ENCODE peak calls at places on chromosomes 13 and 19, in seven cellular contexts. U is DND-41, Z is cardiac fibroblast, Y is fibroblast of lung, T is HL-60, J is left ventricle myocardium inferior, D is GM13977. I is an unnamed sample.

GRCh38 chr19:38266981-38267597 is 2.7 kb downstream of the SPINT2 start:
- DNase-seq in U (no peak), Z (peak), Y (peak), T (no peak), J (no peak), D (no peak), I (no peak)

GRCh38 chr19:20863176-20863575 is 59.9 kb upstream of the ZNF85 start:
- DNase-seq in U (no peak), Z (no peak), Y (no peak), T (no peak), J (no peak), D (no peak), I (no peak)

GRCh38 chr13:23488442-23488841 is 54.9 kb upstream of the SACS start:
- DNase-seq in U (no peak), Z (peak), Y (peak), T (no peak), J (no peak), D (no peak), I (no peak)

GRCh38 chr13:90020536-90020935 is 1327.0 kb upstream of the MIR17HG start:
- DNase-seq in U (no peak), Z (no peak), Y (no peak), T (no peak), J (no peak), D (no peak), I (no peak)

GRCh38 chr13:32587774-32588165 is 1.5 kb downstream of the PDS5B start:
- DNase-seq in U (no peak), Z (peak), Y (peak), T (peak), J (no peak), D (no peak), I (no peak)

GRCh38 chr19:13839193-13839937 is 37.6 kb upstream of the NANOS3 start:
- DNase-seq in U (no peak), Z (peak), Y (peak), T (peak), J (peak), D (peak), I (peak)

GRCh38 chr13:114077938-114078335 is 54.5 kb downstream of the RASA3 start:
- DNase-seq in U (no peak), Z (peak), Y (peak), T (no peak), J (no peak), D (no peak), I (no peak)

GRCh38 chr13:30752991-30753616 is 17.8 kb downstream of the ALOX5AP start:
- DNase-seq in U (no peak), Z (no peak), Y (no peak), T (no peak), J (no peak), D (no peak), I (no peak)

GRCh38 chr19:39937094-39937493 is 2.7 kb upstream of the FCGBP start:
- DNase-seq in U (no peak), Z (no peak), Y (no peak), T (no peak), J (no peak), D (peak), I (peak)

GRCh38 chr19:38391911-38392464 is 3.5 kb downstream of the SPRED3 start:
- DNase-seq in U (no peak), Z (no peak), Y (no peak), T (no peak), J (no peak), D (no peak), I (no peak)

GRCh38 chr13:85582890-85583289 is 216.3 kb downstream of the SLITRK6 start:
- DNase-seq in U (no peak), Z (no peak), Y (peak), T (no peak), J (no peak), D (no peak), I (no peak)

GRCh38 chr13:110062077-110062776 is 244.7 kb downstream of the COL4A1 start:
- DNase-seq in U (no peak), Z (no peak), Y (peak), T (no peak), J (peak), D (no peak), I (no peak)

GRCh38 chr19:48637948-48638830 is 1.0 kb upstream of the DBP start:
- DNase-seq in U (peak), Z (peak), Y (peak), T (peak), J (peak), D (peak), I (peak)

GRCh38 chr19:5967571-5967970 is 10.4 kb downstream of the RANBP3 start:
- DNase-seq in U (no peak), Z (no peak), Y (no peak), T (no peak), J (no peak), D (no peak), I (no peak)

GRCh38 chr13:76331948-76332712 is 554.1 kb downstream of the KCTD12 start:
- DNase-seq in U (no peak), Z (peak), Y (peak), T (no peak), J (no peak), D (no peak), I (no peak)

GRCh38 chr19:1147934-1148549 is 26.0 kb downstream of the SBNO2 start:
- DNase-seq in U (no peak), Z (no peak), Y (no peak), T (no peak), J (no peak), D (no peak), I (no peak)

GRCh38 chr13:97205971-97206370 is 16.2 kb upstream of the MBNL2 start:
- DNase-seq in U (no peak), Z (peak), Y (peak), T (no peak), J (no peak), D (no peak), I (no peak)

GRCh38 chr13:41418027-41418426 is 39.3 kb upstream of the RGCC start:
- DNase-seq in U (no peak), Z (peak), Y (peak), T (no peak), J (no peak), D (no peak), I (no peak)

GRCh38 chr19:38148337-38148736 is 75.7 kb downstream of the DPF1 start:
- DNase-seq in U (no peak), Z (no peak), Y (no peak), T (no peak), J (peak), D (no peak), I (no peak)

GRCh38 chr13:69948016-69948415 is 159.6 kb upstream of the ATXN8OS start:
- DNase-seq in U (no peak), Z (no peak), Y (no peak), T (no peak), J (no peak), D (peak), I (peak)

GRCh38 chr19:38045554-38046253 is 138.7 kb downstream of the SIPA1L3 start:
- DNase-seq in U (no peak), Z (no peak), Y (no peak), T (no peak), J (no peak), D (no peak), I (no peak)

DNA sequence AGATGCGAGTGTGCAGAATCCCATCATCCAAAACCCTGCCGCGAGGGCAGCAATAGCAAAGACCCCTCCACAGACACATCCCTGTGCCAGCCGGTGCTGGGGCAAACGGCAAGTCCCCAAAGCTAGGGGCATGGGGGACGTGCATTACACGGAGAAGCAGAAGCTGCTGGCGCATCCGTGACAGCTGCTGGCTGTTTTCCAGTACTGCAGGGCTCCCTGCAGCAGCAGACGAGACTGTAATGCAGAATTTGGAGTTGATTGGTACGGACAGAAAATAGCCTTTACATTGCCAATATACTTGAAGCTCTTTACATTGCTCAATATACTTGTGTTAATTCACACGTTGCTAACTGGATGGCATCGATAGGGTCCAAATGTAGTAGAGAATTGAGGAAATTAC is 77.2 kb upstream of the TMTC4 start:
- DNase-seq in U (no peak), Z (no peak), Y (no peak), T (no peak), J (no peak), D (no peak), I (no peak)
- TF ChIP-seq CTCF in U (no peak), Z (no peak), Y (no peak), T (no peak), J (no peak), D (no peak), I (no peak)

GRCh38 chr13:27280841-27281240 is 10.2 kb downstream of the RASL11A start:
- DNase-seq in U (no peak), Z (no peak), Y (no peak), T (no peak), J (no peak), D (no peak), I (no peak)

GRCh38 chr13:27283906-27284523 is 13.4 kb downstream of the RASL11A start:
- DNase-seq in U (no peak), Z (peak), Y (no peak), T (peak), J (no peak), D (no peak), I (no peak)

GRCh38 chr13:27279506-27279905 is 8.9 kb downstream of the RASL11A start:
- DNase-seq in U (no peak), Z (no peak), Y (no peak), T (no peak), J (no peak), D (no peak), I (no peak)

GRCh38 chr13:27280009-27280646 is 9.5 kb downstream of the RASL11A start:
- DNase-seq in U (no peak), Z (no peak), Y (no peak), T (no peak), J (no peak), D (no peak), I (no peak)

DNA sequence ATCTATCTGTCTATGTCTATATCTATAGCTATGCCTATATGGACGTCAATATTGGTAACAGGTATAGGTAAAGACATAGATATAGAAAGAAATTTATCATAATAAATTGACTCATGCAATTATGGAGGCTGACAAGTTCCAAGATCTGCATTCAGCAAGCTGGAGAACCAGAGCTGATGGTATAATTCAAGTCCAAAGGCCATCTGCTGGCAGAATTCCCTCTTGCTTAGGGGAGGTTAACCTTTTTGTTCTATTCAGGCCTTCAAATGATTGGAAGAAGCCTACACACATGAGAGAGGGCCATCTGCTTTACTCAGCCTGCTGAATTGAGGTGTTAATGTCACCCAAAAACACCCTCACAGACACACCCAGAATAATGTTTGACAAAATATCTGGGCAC is 10.8 kb downstream of the RASL11A start:
- DNase-seq in U (no peak), Z (no peak), Y (no peak), T (no peak), J (no peak), D (no peak), I (no peak)
- TF ChIP-seq CTCF in U (no peak), Z (no peak), Y (no peak), T (no peak), J (no peak), D (no peak), I (no peak)

DNA sequence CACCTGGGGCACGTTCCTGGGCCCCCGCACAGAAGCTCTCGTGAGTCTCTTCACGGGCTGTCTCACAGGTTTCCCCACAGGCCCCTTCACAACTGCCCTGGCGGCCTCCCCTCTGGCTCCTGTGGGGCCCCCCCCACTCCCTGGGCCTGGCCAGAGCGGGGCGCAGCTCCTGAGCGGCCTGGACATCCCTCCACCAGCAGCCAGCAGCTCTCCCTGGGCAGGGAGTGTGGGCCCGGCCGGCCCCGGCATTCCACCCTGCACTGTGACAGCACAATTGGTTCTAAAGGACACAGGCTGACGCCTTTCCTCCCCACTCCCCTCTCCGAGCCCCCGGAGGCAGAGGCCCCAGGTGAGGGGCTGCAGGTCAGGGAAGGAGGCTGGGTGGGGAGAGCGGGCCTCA is 9.5 kb upstream of the TIMM13 start:
- DNase-seq in U (no peak), Z (no peak), Y (no peak), T (no peak), J (no peak), D (no peak), I (no peak)
- TF ChIP-seq CTCF in U (no peak), Z (no peak), Y (no peak), T (no peak), J (no peak), D (no peak), I (no peak)

GRCh38 chr19:47284324-47284899 is 9.7 kb downstream of the INAFM1 start:
- DNase-seq in U (peak), Z (peak), Y (peak), T (peak), J (no peak), D (peak), I (no peak)

GRCh38 chr19:47274891-47275865 is 493 bp downstream of the INAFM1 start:
- DNase-seq in U (peak), Z (peak), Y (peak), T (no peak), J (peak), D (no peak), I (no peak)

GRCh38 chr19:47275866-47276461 is 1.3 kb downstream of the INAFM1 start:
- DNase-seq in U (no peak), Z (peak), Y (peak), T (no peak), J (peak), D (no peak), I (no peak)

GRCh38 chr19:47283405-47284059 is 8.8 kb downstream of the INAFM1 start:
- DNase-seq in U (no peak), Z (peak), Y (no peak), T (no peak), J (no peak), D (no peak), I (no peak)

GRCh38 chr19:47280183-47280797 is 5.6 kb downstream of the INAFM1 start:
- DNase-seq in U (peak), Z (peak), Y (no peak), T (peak), J (no peak), D (no peak), I (no peak)
- TF ChIP-seq CTCF in U (peak), Z (peak), Y (peak), T (peak), J (peak), D (peak), I (peak)

DNA sequence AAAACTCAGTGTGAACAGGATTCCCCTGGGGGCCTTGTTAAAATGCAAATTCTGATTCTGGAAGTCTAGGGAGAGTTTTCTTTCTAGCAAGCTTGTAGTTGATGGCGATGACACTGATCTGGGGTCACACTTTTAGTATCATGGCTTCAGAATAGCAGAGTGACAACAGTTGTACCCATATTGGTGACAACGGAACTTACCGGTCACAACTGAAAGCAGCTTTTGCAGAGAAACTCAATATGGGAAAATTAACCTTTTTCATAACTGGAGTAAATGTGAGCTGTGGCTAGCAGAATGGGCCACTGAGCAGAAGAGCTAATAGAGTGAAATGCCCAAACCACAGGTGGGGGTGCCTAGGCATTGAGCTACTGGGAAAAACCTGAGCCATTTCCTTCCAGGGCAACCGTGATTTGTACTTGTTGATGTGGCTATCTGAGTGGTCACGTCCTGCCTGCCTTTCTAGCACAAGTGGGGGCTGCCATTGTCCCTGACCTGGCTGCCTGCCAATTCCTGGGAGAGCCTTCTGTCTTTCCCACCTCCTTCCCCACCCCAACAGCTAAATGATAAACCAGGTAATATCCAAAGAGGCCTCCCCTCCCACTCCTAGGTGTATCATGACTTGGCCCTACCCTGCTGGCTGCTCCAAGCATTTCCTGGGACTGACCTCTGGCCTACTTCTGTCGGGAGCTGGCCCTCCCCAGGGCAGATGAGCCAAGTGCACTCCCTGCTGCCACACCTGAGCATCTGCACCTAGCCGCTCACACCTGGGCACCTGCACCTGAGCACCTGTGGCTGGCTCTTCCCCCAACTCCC is 1.7 kb upstream of the SLC10A2 start:
- DNase-seq in U (no peak), Z (no peak), Y (no peak), T (no peak), J (no peak), D (peak), I (peak)
- TF ChIP-seq CTCF in U (no peak), Z (no peak), Y (no peak), T (no peak), J (no peak), D (no peak), I (no peak)

DNA sequence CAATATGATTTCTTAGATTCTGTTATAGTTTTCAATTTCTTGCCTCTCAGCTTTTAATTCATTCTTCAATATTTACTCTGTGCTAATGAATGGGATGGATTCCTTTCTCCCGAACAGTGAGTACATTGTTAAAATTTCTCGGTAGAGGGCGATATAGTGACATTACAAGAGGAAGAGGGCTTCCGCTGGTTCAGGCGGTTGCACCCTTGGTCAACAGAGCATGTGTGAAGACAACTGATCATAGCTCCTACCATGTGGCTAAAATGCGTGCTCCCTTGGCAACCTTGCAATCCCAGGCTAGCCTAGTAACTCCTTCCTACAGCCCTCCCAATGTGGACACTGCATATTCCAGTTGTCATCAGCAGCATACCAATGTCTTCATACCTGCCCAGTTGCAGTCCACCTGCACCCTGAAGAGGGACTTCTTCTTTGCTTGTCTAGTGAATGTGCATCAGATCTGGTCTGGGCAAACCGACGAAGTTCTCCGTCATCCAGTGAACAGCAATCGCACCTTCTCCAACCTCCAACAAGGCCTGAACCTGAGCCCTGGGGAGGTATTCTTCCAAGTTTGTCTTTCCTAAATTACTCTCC is 653.0 kb upstream of the GPC6 start:
- DNase-seq in U (no peak), Z (peak), Y (peak), T (peak), J (no peak), D (peak), I (peak)
- TF ChIP-seq CTCF in U (no peak), Z (no peak), Y (no peak), T (no peak), J (peak), D (peak), I (no peak)

GRCh38 chr19:34191355-34191962 is 19.2 kb downstream of the LSM14A start:
- DNase-seq in U (no peak), Z (no peak), Y (no peak), T (no peak), J (no peak), D (no peak), I (no peak)
- TF ChIP-seq CTCF in U (no peak), Z (no peak), Y (no peak), T (no peak), J (no peak), D (no peak), I (no peak)

GRCh38 chr19:53431399-53432087 is at the start of gene ZNF761:
- DNase-seq in U (peak), Z (peak), Y (peak), T (peak), J (peak), D (peak), I (peak)
- TF ChIP-seq CTCF in U (peak), Z (peak), Y (peak), T (no peak), J (peak), D (peak), I (no peak)